ENCODE peak calls at places on chromosomes 5 and 9, in ten cellular contexts. One of them, this sample, is unnamed.

GRCh38 chr9:37911271-37911681 is 7.3 kb upstream of the SLC25A51 start:
- DNase-seq in stomach: no peak
- DNase-seq in activated naive CD4-positive, alpha-beta T cell: no peak
- DNase-seq in stimulated activated CD4-positive, alpha-beta T cell treated with anti-CD3 and anti-CD28 coated beads, Interleukin-2, amount 100 ng/mL, for 48 hours: no peak
- DNase-seq in coronary artery: peak; percentile 64
- DNase-seq in cardiac muscle cell: peak; percentile 35
- DNase-seq in AG20443: no peak
- DNase-seq in HuH-7.5: no peak
- DNase-seq in iris pigment epithelial cell: peak; percentile 75
- DNase-seq in GM12892: no peak
- DNase-seq in this sample: no peak

GRCh38 chr5:172451771-172452197 is 2.5 kb downstream of the SH3PXD2B start:
- DNase-seq in stomach: peak; percentile 21
- DNase-seq in activated naive CD4-positive, alpha-beta T cell: no peak
- DNase-seq in stimulated activated CD4-positive, alpha-beta T cell treated with anti-CD3 and anti-CD28 coated beads, Interleukin-2, amount 100 ng/mL, for 48 hours: no peak
- DNase-seq in coronary artery: peak; percentile 84
- DNase-seq in cardiac muscle cell: no peak
- DNase-seq in AG20443: peak; percentile 51
- DNase-seq in HuH-7.5: no peak
- DNase-seq in iris pigment epithelial cell: peak; percentile 90
- DNase-seq in GM12892: no peak
- DNase-seq in this sample: peak; percentile 32

GRCh38 chr5:146339715-146340259 is 1.1 kb downstream of the POU4F3 start:
- DNase-seq in stomach: no peak
- DNase-seq in activated naive CD4-positive, alpha-beta T cell: no peak
- DNase-seq in stimulated activated CD4-positive, alpha-beta T cell treated with anti-CD3 and anti-CD28 coated beads, Interleukin-2, amount 100 ng/mL, for 48 hours: no peak
- DNase-seq in coronary artery: no peak
- DNase-seq in cardiac muscle cell: no peak
- DNase-seq in AG20443: no peak
- DNase-seq in HuH-7.5: no peak
- DNase-seq in iris pigment epithelial cell: no peak
- DNase-seq in GM12892: no peak
- DNase-seq in this sample: peak; percentile 52

GRCh38 chr5:37198066-37198465 is 51.1 kb downstream of the CPLANE1 start:
- DNase-seq in stomach: no peak
- DNase-seq in activated naive CD4-positive, alpha-beta T cell: no peak
- DNase-seq in stimulated activated CD4-positive, alpha-beta T cell treated with anti-CD3 and anti-CD28 coated beads, Interleukin-2, amount 100 ng/mL, for 48 hours: no peak
- DNase-seq in coronary artery: no peak
- DNase-seq in cardiac muscle cell: no peak
- DNase-seq in AG20443: no peak
- DNase-seq in HuH-7.5: no peak
- DNase-seq in iris pigment epithelial cell: no peak
- DNase-seq in GM12892: no peak
- DNase-seq in this sample: no peak

GRCh38 chr5:108637110-108637509 is 110.6 kb upstream of the FER start:
- DNase-seq in stomach: no peak
- DNase-seq in activated naive CD4-positive, alpha-beta T cell: no peak
- DNase-seq in stimulated activated CD4-positive, alpha-beta T cell treated with anti-CD3 and anti-CD28 coated beads, Interleukin-2, amount 100 ng/mL, for 48 hours: no peak
- DNase-seq in coronary artery: no peak
- DNase-seq in cardiac muscle cell: no peak
- DNase-seq in AG20443: no peak
- DNase-seq in HuH-7.5: no peak
- DNase-seq in iris pigment epithelial cell: peak; percentile 83
- DNase-seq in GM12892: no peak
- DNase-seq in this sample: no peak

GRCh38 chr5:173434270-173434669 is 106.1 kb upstream of the STC2 start:
- DNase-seq in stomach: no peak
- DNase-seq in activated naive CD4-positive, alpha-beta T cell: no peak
- DNase-seq in stimulated activated CD4-positive, alpha-beta T cell treated with anti-CD3 and anti-CD28 coated beads, Interleukin-2, amount 100 ng/mL, for 48 hours: no peak
- DNase-seq in coronary artery: no peak
- DNase-seq in cardiac muscle cell: no peak
- DNase-seq in AG20443: no peak
- DNase-seq in HuH-7.5: no peak
- DNase-seq in iris pigment epithelial cell: no peak
- DNase-seq in GM12892: no peak
- DNase-seq in this sample: no peak

GRCh38 chr9:35729700-35730485 is 2.1 kb downstream of the TLN1 start:
- DNase-seq in stomach: peak; percentile 42
- DNase-seq in activated naive CD4-positive, alpha-beta T cell: no peak
- DNase-seq in stimulated activated CD4-positive, alpha-beta T cell treated with anti-CD3 and anti-CD28 coated beads, Interleukin-2, amount 100 ng/mL, for 48 hours: peak; percentile 30
- DNase-seq in coronary artery: peak; percentile 84
- DNase-seq in cardiac muscle cell: peak; percentile 56
- DNase-seq in AG20443: peak; percentile 86
- DNase-seq in HuH-7.5: peak; percentile 83
- DNase-seq in iris pigment epithelial cell: peak; percentile 85
- DNase-seq in GM12892: no peak
- DNase-seq in this sample: peak; percentile 90

GRCh38 chr9:127561491-127562270 is 50.4 kb upstream of the STXBP1 start:
- DNase-seq in stomach: peak; percentile 71
- DNase-seq in activated naive CD4-positive, alpha-beta T cell: no peak
- DNase-seq in stimulated activated CD4-positive, alpha-beta T cell treated with anti-CD3 and anti-CD28 coated beads, Interleukin-2, amount 100 ng/mL, for 48 hours: no peak
- DNase-seq in coronary artery: peak; percentile 97
- DNase-seq in cardiac muscle cell: no peak
- DNase-seq in AG20443: peak; percentile 94
- DNase-seq in HuH-7.5: no peak
- DNase-seq in iris pigment epithelial cell: peak; percentile 100
- DNase-seq in GM12892: no peak
- DNase-seq in this sample: peak; percentile 41

GRCh38 chr5:134026521-134027202 is 21.9 kb upstream of the VDAC1 start:
- DNase-seq in stomach: peak; percentile 82
- DNase-seq in activated naive CD4-positive, alpha-beta T cell: no peak
- DNase-seq in stimulated activated CD4-positive, alpha-beta T cell treated with anti-CD3 and anti-CD28 coated beads, Interleukin-2, amount 100 ng/mL, for 48 hours: no peak
- DNase-seq in coronary artery: no peak
- DNase-seq in cardiac muscle cell: peak; percentile 74
- DNase-seq in AG20443: peak; percentile 42
- DNase-seq in HuH-7.5: peak; percentile 74
- DNase-seq in iris pigment epithelial cell: peak; percentile 75
- DNase-seq in GM12892: peak; percentile 63
- DNase-seq in this sample: peak; percentile 91

GRCh38 chr5:113166710-113167366 is 190.2 kb downstream of the DCP2 start:
- DNase-seq in stomach: no peak
- DNase-seq in activated naive CD4-positive, alpha-beta T cell: no peak
- DNase-seq in stimulated activated CD4-positive, alpha-beta T cell treated with anti-CD3 and anti-CD28 coated beads, Interleukin-2, amount 100 ng/mL, for 48 hours: no peak
- DNase-seq in coronary artery: no peak
- DNase-seq in cardiac muscle cell: no peak
- DNase-seq in AG20443: peak; percentile 74
- DNase-seq in HuH-7.5: no peak
- DNase-seq in iris pigment epithelial cell: peak; percentile 80
- DNase-seq in GM12892: no peak
- DNase-seq in this sample: no peak